ENCODE peak calls at places on chromosomes 5 and 9, in five cellular contexts. I is suprapubic skin, M is H9, T is lower leg skin, K is BJ. D is an unnamed sample.

GRCh38 chr9:74543145-74543544 is 46.0 kb downstream of the RORB start:
- DNase-seq in I (no peak), M (no peak), T (no peak), K (no peak), D (no peak)

GRCh38 chr5:40409600-40409999 is 270.1 kb upstream of the PTGER4 start:
- DNase-seq in I (no peak), M (no peak), T (no peak), K (no peak), D (no peak)

GRCh38 chr9:89678394-89679005 is 73.7 kb downstream of the GADD45G start:
- DNase-seq in I (no peak), M (peak), T (no peak), K (no peak), D (no peak)

GRCh38 chr5:72067682-72068470 is 39.4 kb upstream of the MAP1B start:
- DNase-seq in I (no peak), M (no peak), T (no peak), K (peak), D (no peak)

GRCh38 chr5:168600409-168600808 is 21.2 kb upstream of the PANK3 start:
- DNase-seq in I (no peak), M (peak), T (no peak), K (no peak), D (peak)

GRCh38 chr5:90529939-90530677 is 724 bp upstream of the LYSMD3 start:
- DNase-seq in I (peak), M (peak), T (peak), K (peak), D (peak)

GRCh38 chr5:95628933-95629332 is 9.0 kb downstream of the GPR150 start:
- DNase-seq in I (no peak), M (peak), T (no peak), K (no peak), D (no peak)

GRCh38 chr9:133063500-133064231 is 1.9 kb downstream of the CEL start:
- DNase-seq in I (no peak), M (no peak), T (no peak), K (no peak), D (no peak)

GRCh38 chr5:151740958-151741373 is 17.5 kb downstream of the ATOX1 start:
- DNase-seq in I (no peak), M (no peak), T (no peak), K (no peak), D (no peak)

GRCh38 chr9:123912167-123912897 is 17.6 kb downstream of the DENND1A start:
- DNase-seq in I (no peak), M (no peak), T (no peak), K (no peak), D (no peak)

GRCh38 chr9:27528886-27529315 is 713 bp downstream of the MOB3B start:
- DNase-seq in I (peak), M (peak), T (peak), K (no peak), D (peak)

GRCh38 chr5:139646912-139647391 is 1.2 kb upstream of the CXXC5 start:
- DNase-seq in I (peak), M (no peak), T (no peak), K (no peak), D (peak)

GRCh38 chr9:91362212-91362611 is 494 bp upstream of the AUH start:
- DNase-seq in I (no peak), M (no peak), T (no peak), K (no peak), D (no peak)

GRCh38 chr5:72007336-72008111 is 99.8 kb upstream of the MAP1B start:
- DNase-seq in I (no peak), M (no peak), T (no peak), K (no peak), D (no peak)

GRCh38 chr9:135792268-135793128 is 90.5 kb downstream of the KCNT1 start:
- DNase-seq in I (no peak), M (no peak), T (no peak), K (no peak), D (no peak)

GRCh38 chr5:129306725-129307124 is 153.4 kb upstream of the ADAMTS19 start:
- DNase-seq in I (no peak), M (no peak), T (no peak), K (no peak), D (no peak)

GRCh38 chr9:96048954-96049831 is 173.7 kb downstream of the ERCC6L2 start:
- DNase-seq in I (no peak), M (no peak), T (no peak), K (no peak), D (no peak)

GRCh38 chr9:89999534-90000370 is 394.9 kb downstream of the GADD45G start:
- DNase-seq in I (no peak), M (no peak), T (peak), K (peak), D (no peak)

GRCh38 chr5:137091473-137091872 is 407.7 kb downstream of the SPOCK1 start:
- DNase-seq in I (no peak), M (peak), T (no peak), K (no peak), D (peak)

GRCh38 chr9:121292801-121293241 is 24.9 kb downstream of the GSN start:
- DNase-seq in I (peak), M (no peak), T (no peak), K (no peak), D (no peak)

GRCh38 chr9:6147847-6148246 is 67.8 kb upstream of the IL33 start:
- DNase-seq in I (no peak), M (no peak), T (no peak), K (no peak), D (no peak)

GRCh38 chr9:71742703-71743102 is 25.6 kb downstream of the CEMIP2 start:
- DNase-seq in I (no peak), M (no peak), T (no peak), K (no peak), D (no peak)
- TF ChIP-seq CTCF in I (no peak), M (no peak), T (no peak), K (no peak), D (no peak)

DNA sequence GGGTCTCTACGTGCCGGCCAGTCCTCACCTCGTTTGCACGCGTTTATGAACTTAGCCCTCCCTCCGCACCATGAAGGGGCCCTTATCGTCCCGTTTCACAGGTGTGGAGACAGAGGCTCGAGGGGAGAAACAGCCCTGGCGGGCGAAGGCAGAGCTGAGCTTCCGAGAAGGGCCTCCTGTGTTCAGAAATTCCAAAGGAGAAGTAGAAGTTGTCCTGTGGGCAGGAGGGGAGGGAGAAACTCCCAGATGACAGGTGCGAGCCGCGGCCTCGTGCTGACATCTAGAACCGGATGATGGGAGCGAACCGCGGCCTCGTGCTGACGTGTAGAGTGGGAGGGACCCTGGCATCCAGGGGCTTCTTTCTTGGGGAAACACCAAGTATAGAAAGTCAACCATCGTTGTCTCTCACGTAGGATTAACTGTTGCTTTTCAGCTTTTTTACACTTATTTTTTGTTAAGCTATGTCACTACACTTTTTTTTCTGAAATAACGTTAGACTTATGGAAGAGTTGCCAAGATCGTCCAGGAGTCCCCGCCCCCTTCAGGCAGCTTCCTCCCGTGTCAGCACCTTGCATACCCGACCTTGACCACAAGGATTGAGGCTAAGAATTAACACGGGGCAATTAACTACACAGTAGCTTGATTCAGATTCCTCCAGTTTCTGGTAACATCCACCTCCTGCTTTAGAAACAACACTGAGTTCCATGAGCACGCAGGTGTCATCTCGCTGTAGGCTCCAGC is 42.8 kb upstream of the NKD2 start:
- DNase-seq in I (no peak), M (no peak), T (no peak), K (no peak), D (no peak)
- TF ChIP-seq CTCF in I (no peak), M (peak), T (no peak), K (no peak), D (no peak)

GRCh38 chr9:71884005-71884404 is 27.0 kb downstream of the ABHD17B start:
- DNase-seq in I (no peak), M (no peak), T (no peak), K (no peak), D (no peak)
- TF ChIP-seq CTCF in I (no peak), M (no peak), T (no peak), K (no peak), D (no peak)

DNA sequence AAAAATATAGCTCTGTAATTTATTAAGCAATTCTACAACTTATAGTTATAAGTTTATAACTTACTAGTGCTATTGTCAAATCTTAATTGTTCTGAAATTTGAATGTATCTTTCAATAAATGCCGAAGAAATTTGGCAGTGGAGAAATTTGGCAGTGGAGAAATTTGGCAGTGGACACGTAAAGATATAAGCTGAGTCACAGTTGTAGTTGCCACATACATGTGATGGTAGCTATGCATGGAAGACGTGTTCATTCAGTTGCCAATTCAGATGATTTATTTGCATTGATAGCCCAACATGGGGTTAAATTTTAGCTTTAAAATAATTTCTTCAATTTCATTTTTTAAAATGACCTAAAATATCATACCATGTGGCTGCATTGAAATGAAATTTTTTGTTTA is 127.8 kb upstream of the NR4A3 start:
- DNase-seq in I (no peak), M (no peak), T (no peak), K (no peak), D (no peak)
- TF ChIP-seq CTCF in I (no peak), M (no peak), T (no peak), K (no peak), D (no peak)

GRCh38 chr9:106286249-106286648 is 576.7 kb upstream of the ZNF462 start:
- DNase-seq in I (no peak), M (peak), T (no peak), K (no peak), D (peak)
- TF ChIP-seq CTCF in I (no peak), M (peak), T (no peak), K (peak), D (peak)

DNA sequence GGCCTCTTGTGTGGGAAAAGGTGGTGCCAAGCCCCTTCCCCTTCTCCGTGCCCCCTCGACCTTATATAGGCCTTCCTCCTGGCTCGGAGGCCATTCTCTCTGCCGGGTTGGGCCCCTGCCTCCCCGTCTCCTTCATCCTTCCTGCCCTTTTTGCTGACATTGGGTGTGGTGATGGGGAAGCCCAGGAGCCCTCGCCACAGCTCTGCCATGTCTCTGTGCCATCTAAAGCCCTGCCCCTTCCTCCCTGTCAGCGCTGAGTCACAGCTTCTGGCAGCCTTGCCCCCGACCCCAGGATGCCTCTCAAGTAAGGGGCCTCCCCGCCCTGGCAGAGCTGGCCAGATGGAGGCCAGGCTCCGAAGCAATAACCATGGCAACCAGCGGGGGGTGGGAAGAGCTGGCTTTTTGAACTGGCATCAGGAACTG is 30.4 kb downstream of the JADE2 start:
- DNase-seq in I (no peak), M (peak), T (no peak), K (no peak), D (peak)
- TF ChIP-seq CTCF in I (no peak), M (no peak), T (no peak), K (no peak), D (no peak)

GRCh38 chr5:67676863-67677262 is 480.3 kb upstream of the CD180 start:
- DNase-seq in I (no peak), M (no peak), T (no peak), K (no peak), D (no peak)

GRCh38 chr5:67673180-67673579 is 476.6 kb upstream of the CD180 start:
- DNase-seq in I (no peak), M (no peak), T (no peak), K (no peak), D (no peak)

GRCh38 chr5:67673618-67674017 is 477.0 kb upstream of the CD180 start:
- DNase-seq in I (no peak), M (no peak), T (no peak), K (no peak), D (no peak)

GRCh38 chr5:67674256-67674655 is 477.7 kb upstream of the CD180 start:
- DNase-seq in I (no peak), M (no peak), T (no peak), K (no peak), D (no peak)

DNA sequence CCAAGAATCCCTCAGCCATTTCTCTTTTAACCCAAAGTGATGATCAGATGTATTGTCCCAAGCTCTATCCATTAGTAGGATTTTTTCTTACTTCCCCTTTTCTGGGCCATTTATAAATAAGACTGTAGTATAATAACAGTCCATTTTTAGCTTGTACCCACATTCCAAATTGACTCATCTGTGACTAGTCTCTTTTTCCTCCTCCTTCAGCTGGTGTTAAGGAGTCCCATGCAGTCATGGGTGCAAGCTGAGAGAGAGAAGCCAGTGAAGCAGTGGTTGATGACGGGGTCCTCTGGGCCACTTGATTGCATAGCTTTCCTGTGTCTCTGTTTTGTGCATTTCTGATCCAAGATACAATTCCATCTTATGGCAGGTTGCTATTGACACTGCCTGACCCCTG is 476.0 kb upstream of the CD180 start:
- DNase-seq in I (no peak), M (no peak), T (no peak), K (no peak), D (no peak)
- TF ChIP-seq CTCF in I (no peak), M (no peak), T (no peak), K (no peak), D (no peak)

GRCh38 chr9:78614892-78615291 is 318.0 kb downstream of the PSAT1 start:
- DNase-seq in I (no peak), M (no peak), T (no peak), K (no peak), D (no peak)

GRCh38 chr9:78620303-78620702 is 323.4 kb downstream of the PSAT1 start:
- DNase-seq in I (no peak), M (no peak), T (no peak), K (no peak), D (no peak)

GRCh38 chr9:78622131-78622530 is 325.2 kb downstream of the PSAT1 start:
- DNase-seq in I (no peak), M (no peak), T (no peak), K (no peak), D (no peak)

GRCh38 chr9:78620764-78621163 is 323.8 kb downstream of the PSAT1 start:
- DNase-seq in I (no peak), M (no peak), T (no peak), K (peak), D (no peak)

DNA sequence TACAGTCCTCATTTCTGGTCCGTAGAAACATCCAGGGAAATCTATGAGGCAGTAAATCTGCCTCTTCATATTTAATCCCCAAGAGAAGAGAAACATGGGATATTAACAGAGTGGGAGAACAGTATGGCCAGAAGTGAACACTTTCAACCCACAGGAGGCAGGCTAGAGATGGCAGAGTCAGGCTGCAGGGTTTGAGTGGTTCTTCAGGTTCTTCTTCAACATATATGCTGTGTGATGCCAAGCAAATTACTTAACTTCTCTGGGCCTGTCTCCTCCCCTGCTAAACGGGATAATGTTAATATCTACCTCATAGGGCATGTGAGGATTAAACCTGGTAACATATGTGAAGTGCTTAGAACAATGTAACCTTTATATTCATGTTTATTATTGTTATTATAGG is 321.8 kb downstream of the PSAT1 start:
- DNase-seq in I (no peak), M (no peak), T (no peak), K (no peak), D (no peak)
- TF ChIP-seq CTCF in I (no peak), M (peak), T (no peak), K (no peak), D (no peak)

GRCh38 chr5:160116991-160117390 is 2.3 kb downstream of the PWWP2A start:
- DNase-seq in I (no peak), M (no peak), T (no peak), K (no peak), D (no peak)

GRCh38 chr5:160119142-160119904 is at the start of gene PWWP2A:
- DNase-seq in I (peak), M (peak), T (peak), K (peak), D (peak)

GRCh38 chr5:160118349-160119141 is 705 bp downstream of the PWWP2A start:
- DNase-seq in I (peak), M (peak), T (peak), K (no peak), D (no peak)

GRCh38 chr5:160119905-160120266 is 636 bp upstream of the PWWP2A start:
- DNase-seq in I (no peak), M (no peak), T (no peak), K (no peak), D (no peak)
- TF ChIP-seq CTCF in I (peak), M (no peak), T (no peak), K (peak), D (peak)

GRCh38 chr5:14244721-14245518 is 101.8 kb downstream of the TRIO start:
- DNase-seq in I (no peak), M (no peak), T (no peak), K (no peak), D (no peak)

GRCh38 chr5:14243768-14244167 is 100.6 kb downstream of the TRIO start:
- DNase-seq in I (no peak), M (no peak), T (no peak), K (no peak), D (no peak)

GRCh38 chr5:14242871-14243383 is 99.8 kb downstream of the TRIO start:
- DNase-seq in I (no peak), M (no peak), T (no peak), K (no peak), D (no peak)

GRCh38 chr5:14240366-14240765 is 97.2 kb downstream of the TRIO start:
- DNase-seq in I (no peak), M (no peak), T (no peak), K (peak), D (no peak)

DNA sequence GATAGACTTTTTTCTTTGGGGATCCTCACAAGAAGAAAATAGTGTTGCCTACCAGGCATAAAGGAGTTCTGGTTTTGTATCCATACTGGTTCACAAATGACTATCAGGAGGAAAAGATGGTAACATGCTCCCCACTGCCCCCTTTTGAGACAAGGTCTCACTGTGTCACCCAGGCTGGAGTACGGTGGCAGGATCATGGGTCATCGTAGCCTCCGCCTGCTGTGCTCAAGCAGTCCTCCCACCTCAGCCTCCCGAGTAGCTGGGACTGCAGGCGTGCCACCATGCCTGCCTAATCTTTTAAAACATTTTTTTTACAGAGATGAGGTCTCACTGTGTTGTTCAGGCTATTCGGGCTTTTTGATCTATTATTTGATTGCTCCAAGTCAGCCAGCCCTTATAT is 99.3 kb downstream of the TRIO start:
- DNase-seq in I (no peak), M (no peak), T (no peak), K (no peak), D (no peak)
- TF ChIP-seq CTCF in I (no peak), M (peak), T (no peak), K (no peak), D (no peak)

D was measured in nephron progenitor cell.